ENCODE peak calls at places on chromosomes 11 and 22, in six cellular contexts. T, R, G, A, C and D are unnamed samples.

GRCh38 chr22:17112491-17113042 is 8.6 kb downstream of the TMEM121B start:
- DNase-seq in T (no peak), R (no peak), G (no peak), A (peak; percentile 4), C (no peak), D (no peak)

GRCh38 chr11:62489204-62489603 is 57.4 kb downstream of the AHNAK start:
- DNase-seq in T (no peak), R (peak; percentile 60), G (no peak), A (no peak), C (no peak), D (no peak)

GRCh38 chr11:19370100-19370861 is 129.5 kb upstream of the E2F8 start:
- DNase-seq in T (no peak), R (no peak), G (no peak), A (peak; percentile 51), C (no peak), D (no peak)

GRCh38 chr11:114162719-114163123 is 103.2 kb downstream of the ZBTB16 start:
- DNase-seq in T (peak; percentile 93), R (peak; percentile 85), G (peak; percentile 95), A (no peak), C (peak; percentile 74), D (no peak)

GRCh38 chr22:20953668-20954500 is 13.2 kb upstream of the AIFM3 start:
- DNase-seq in T (no peak), R (no peak), G (no peak), A (peak; percentile 31), C (no peak), D (peak; percentile 73)

GRCh38 chr11:65058012-65058411 is 341 bp downstream of the NAALADL1 start:
- DNase-seq in T (no peak), R (no peak), G (no peak), A (no peak), C (no peak), D (no peak)

GRCh38 chr11:63791495-63792167 is 21.6 kb upstream of the SPINDOC start:
- DNase-seq in T (no peak), R (no peak), G (no peak), A (no peak), C (no peak), D (peak; percentile 20)

GRCh38 chr22:46462726-46463371 is 74.6 kb downstream of the CELSR1 start:
- DNase-seq in T (no peak), R (peak; percentile 38), G (peak; percentile 51), A (no peak), C (no peak), D (peak; percentile 41)

GRCh38 chr11:129189646-129190045 is 2.5 kb downstream of the ARHGAP32 start:
- DNase-seq in T (no peak), R (no peak), G (no peak), A (no peak), C (no peak), D (no peak)

GRCh38 chr22:48866906-48867597 is 960.6 kb downstream of the BRD1 start:
- DNase-seq in T (no peak), R (no peak), G (no peak), A (no peak), C (no peak), D (no peak)

GRCh38 chr11:61769169-61769920 is 16.9 kb downstream of the MYRF start:
- DNase-seq in T (no peak), R (peak; percentile 85), G (no peak), A (no peak), C (peak; percentile 71), D (no peak)

GRCh38 chr11:120344302-120345004 is 8.2 kb downstream of the ARHGEF12 start:
- DNase-seq in T (no peak), R (no peak), G (no peak), A (peak; percentile 94), C (no peak), D (peak; percentile 96)

GRCh38 chr11:79414644-79415317 is 26.0 kb downstream of the TENM4 start:
- DNase-seq in T (no peak), R (peak; percentile 71), G (no peak), A (no peak), C (no peak), D (no peak)

GRCh38 chr11:45000918-45001317 is 50.2 kb upstream of the TP53I11 start:
- DNase-seq in T (no peak), R (no peak), G (no peak), A (no peak), C (no peak), D (no peak)

GRCh38 chr11:108466405-108466804 is 924 bp downstream of the C11orf65 start:
- DNase-seq in T (no peak), R (no peak), G (no peak), A (peak; percentile 6), C (no peak), D (no peak)

GRCh38 chr22:49365910-49366309 is 461.8 kb downstream of the BRD1 start:
- DNase-seq in T (peak; percentile 30), R (no peak), G (no peak), A (no peak), C (no peak), D (no peak)

GRCh38 chr11:64758330-64759079 is 1.3 kb downstream of the PYGM start:
- DNase-seq in T (peak; percentile 34), R (no peak), G (no peak), A (no peak), C (no peak), D (no peak)

GRCh38 chr11:15157738-15158137 is 43.0 kb downstream of the INSC start:
- DNase-seq in T (no peak), R (no peak), G (no peak), A (no peak), C (no peak), D (no peak)

GRCh38 chr11:75413864-75414263 is 14.5 kb downstream of the RPS3 start:
- DNase-seq in T (no peak), R (no peak), G (no peak), A (no peak), C (no peak), D (no peak)

GRCh38 chr11:67354314-67355022 is 1.1 kb upstream of the POLD4 start:
- DNase-seq in T (no peak), R (peak; percentile 90), G (peak; percentile 96), A (peak; percentile 83), C (no peak), D (peak; percentile 72)

GRCh38 chr22:46935506-46936377 is 173.3 kb downstream of the TBC1D22A start:
- DNase-seq in T (no peak), R (no peak), G (no peak), A (no peak), C (no peak), D (peak; percentile 57)

GRCh38 chr11:45045692-45046471 is 95.2 kb upstream of the TP53I11 start:
- DNase-seq in T (peak; percentile 68), R (peak; percentile 56), G (no peak), A (peak; percentile 79), C (no peak), D (peak; percentile 73)

GRCh38 chr11:4926607-4927006 is 2.5 kb upstream of the OR51G1 start:
- DNase-seq in T (no peak), R (no peak), G (no peak), A (no peak), C (no peak), D (no peak)

GRCh38 chr11:76800466-76801200 is 17.5 kb downstream of the TSKU start:
- DNase-seq in T (no peak), R (no peak), G (no peak), A (no peak), C (no peak), D (no peak)